ENCODE peak calls at places on chromosomes 3 and 15, in ten cellular contexts. U is stimulated activated CD8-positive, alpha-beta memory T cell treated with anti-CD3 and anti-CD28 coated beads, Interleukin-15, amount 100 ng/mL, for 24 hours; Q is SIG-M5; N is stimulated activated CD4-positive, alpha-beta T cell treated with anti-CD3 and anti-CD28 coated beads, TNF-alpha, amount 100 ng/mL, for 1 hour; W is NCI-H1930; P is lower leg skin; I is stromal cell of bone marrow; Y is PC-3; R is T follicular helper cell; A is body of pancreas. L is an unnamed sample.

GRCh38 chr3:78633626-78634025 is 1134.2 kb downstream of the ROBO1 start:
- DNase-seq in U (no peak), Q (no peak), N (no peak), W (no peak), P (no peak), I (no peak), Y (no peak), R (no peak), A (no peak), L (no peak)

GRCh38 chr15:77409259-77410156 is 10.4 kb downstream of the PEAK1 start:
- DNase-seq in U (no peak), Q (no peak), N (no peak), W (no peak), P (no peak), I (no peak), Y (no peak), R (no peak), A (no peak), L (no peak)

GRCh38 chr3:103785537-103785936 is 1350.7 kb downstream of the ZPLD1 start:
- DNase-seq in U (no peak), Q (no peak), N (no peak), W (no peak), P (no peak), I (no peak), Y (no peak), R (no peak), A (no peak), L (no peak)

GRCh38 chr3:41144631-41145030 is 54.7 kb upstream of the CTNNB1 start:
- DNase-seq in U (no peak), Q (no peak), N (no peak), W (no peak), P (no peak), I (no peak), Y (no peak), R (no peak), A (no peak), L (no peak)

GRCh38 chr3:72426618-72427397 is 421.4 kb downstream of the SHQ1 start:
- DNase-seq in U (no peak), Q (no peak), N (no peak), W (no peak), P (no peak), I (no peak), Y (no peak), R (no peak), A (no peak), L (no peak)

GRCh38 chr15:88794001-88794400 is 9.2 kb upstream of the ACAN start:
- DNase-seq in U (no peak), Q (no peak), N (no peak), W (no peak), P (no peak), I (no peak), Y (no peak), R (no peak), A (no peak), L (no peak)

GRCh38 chr15:64089553-64090280 is 3.9 kb downstream of the CIAO2A start:
- DNase-seq in U (no peak), Q (peak; percentile 19), N (no peak), W (no peak), P (no peak), I (no peak), Y (no peak), R (no peak), A (no peak), L (no peak)

GRCh38 chr15:28923726-28924280 is 38.0 kb downstream of the APBA2 start:
- DNase-seq in U (no peak), Q (no peak), N (no peak), W (no peak), P (no peak), I (no peak), Y (no peak), R (no peak), A (no peak), L (no peak)

GRCh38 chr3:155643581-155644165 is 101.2 kb downstream of the PLCH1 start:
- DNase-seq in U (no peak), Q (no peak), N (no peak), W (no peak), P (no peak), I (no peak), Y (no peak), R (no peak), A (no peak), L (no peak)

GRCh38 chr15:80478075-80478474 is 73.9 kb downstream of the ARNT2 start:
- DNase-seq in U (no peak), Q (no peak), N (no peak), W (no peak), P (no peak), I (peak; percentile 35), Y (peak; percentile 34), R (no peak), A (no peak), L (no peak)

GRCh38 chr15:41660235-41661077 is at the start of gene MGA:
- DNase-seq in U (peak; percentile 72), Q (no peak), N (peak; percentile 75), W (peak; percentile 87), P (peak; percentile 78), I (peak; percentile 83), Y (peak; percentile 94), R (peak; percentile 80), A (peak; percentile 91), L (peak; percentile 89)

GRCh38 chr3:42830437-42831320 is 21.4 kb downstream of the ACKR2 start:
- DNase-seq in U (no peak), Q (peak; percentile 4), N (no peak), W (peak; percentile 11), P (no peak), I (no peak), Y (peak; percentile 77), R (no peak), A (peak; percentile 20), L (no peak)

L was measured in uterus.